ENCODE peak calls at places on chromosome 2, in four cellular contexts. F, R, K and C are unnamed samples.

GRCh38 chr2:106343274-106343673 is 124.9 kb downstream of the RGPD3 start:
- DNase-seq in K (no peak), F (no peak), R (no peak), C (no peak)

GRCh38 chr2:79910643-79911042 is 393.9 kb downstream of the LRRTM1 start:
- DNase-seq in R (no peak), K (no peak), F (no peak), C (no peak)

GRCh38 chr2:216918088-216918680 is 58.3 kb upstream of the TNP1 start:
- DNase-seq in F (no peak), R (no peak), K (no peak), C (peak; percentile 74)

GRCh38 chr2:174570325-174570958 is 27.2 kb downstream of the WIPF1 start:
- DNase-seq in R (no peak), K (no peak), F (no peak), C (no peak)

GRCh38 chr2:40690036-40690435 is 238.1 kb upstream of the SLC8A1 start:
- DNase-seq in K (no peak), F (no peak), R (no peak), C (no peak)

GRCh38 chr2:199590323-199590915 is 132.7 kb upstream of the SATB2 start:
- DNase-seq in K (no peak), F (no peak), R (no peak), C (no peak)

GRCh38 chr2:148603562-148603920 is 41.0 kb upstream of the EPC2 start:
- DNase-seq in F (peak; percentile 54), K (no peak), R (no peak), C (no peak)

GRCh38 chr2:100940240-100940639 is 61.8 kb upstream of the RPL31 start:
- DNase-seq in K (no peak), F (no peak), R (no peak), C (no peak)

GRCh38 chr2:192150166-192150565 is 44.6 kb downstream of the TMEFF2 start:
- DNase-seq in K (no peak), R (no peak), F (no peak), C (no peak)

GRCh38 chr2:28901841-28902240 is 7.4 kb downstream of the WDR43 start:
- DNase-seq in F (no peak), K (no peak), R (no peak), C (peak; percentile 40)

GRCh38 chr2:133733856-133734255 is 165.6 kb upstream of the NCKAP5 start:
- DNase-seq in K (no peak), F (no peak), R (no peak), C (peak; percentile 46)

GRCh38 chr2:188610827-188611226 is 319.2 kb downstream of the GULP1 start:
- DNase-seq in F (no peak), R (no peak), K (no peak), C (no peak)

GRCh38 chr2:224136394-224136793 is 97.3 kb upstream of the SERPINE2 start:
- DNase-seq in K (no peak), R (no peak), F (no peak), C (no peak)

GRCh38 chr2:224311226-224311625 is 90.7 kb downstream of the FAM124B start:
- DNase-seq in F (no peak), R (no peak), K (no peak), C (peak; percentile 22)

GRCh38 chr2:199659207-199659606 is 191.8 kb downstream of the FTCDNL1 start:
- DNase-seq in R (no peak), K (peak; percentile 10), F (peak; percentile 21), C (peak; percentile 9)

GRCh38 chr2:143399679-143400078 is 270.5 kb downstream of the ARHGAP15 start:
- DNase-seq in R (no peak), K (no peak), F (no peak), C (no peak)

GRCh38 chr2:197306691-197307030 is 3.9 kb downstream of the ANKRD44 start:
- DNase-seq in R (peak; percentile 32), K (no peak), F (peak; percentile 51), C (no peak)

GRCh38 chr2:65402339-65402738 is 30.1 kb downstream of the SPRED2 start:
- DNase-seq in F (no peak), K (no peak), R (no peak), C (no peak)